ENCODE peak calls at places on chromosome 9, in seven cellular contexts. A is T-cell; G is germinal center; M is left cardiac atrium; H is right cardiac atrium; V is NCI-H1105; I is activated T-cell treated with anti-CD3 and anti-CD28 coated beads, Interleukin-2, amount 50 U/mL, for 4 hours. N is an unnamed sample.

GRCh38 chr9:123090198-123090896 is 56.9 kb downstream of the GPR21 start:
- DNase-seq in A (no peak), G (no peak), M (no peak), H (no peak), V (no peak), I (no peak), N (no peak)

GRCh38 chr9:108053555-108054061 is 564.0 kb upstream of the KLF4 start:
- DNase-seq in A (no peak), G (no peak), M (peak), H (peak), V (peak), I (no peak), N (peak)

GRCh38 chr9:110640736-110641135 is 27.9 kb upstream of the MUSK start:
- DNase-seq in A (no peak), G (no peak), M (no peak), H (no peak), V (no peak), I (no peak), N (no peak)

GRCh38 chr9:35669331-35670145 is 4.2 kb upstream of the CA9 start:
- DNase-seq in A (no peak), G (no peak), M (no peak), H (no peak), V (no peak), I (no peak), N (peak)

GRCh38 chr9:129177443-129177790 is 644 bp downstream of the IER5L start:
- DNase-seq in A (no peak), G (peak), M (no peak), H (no peak), V (no peak), I (no peak), N (no peak)

GRCh38 chr9:134643306-134643705 is 1.7 kb downstream of the COL5A1 start:
- DNase-seq in A (no peak), G (no peak), M (no peak), H (peak), V (no peak), I (no peak), N (peak)

GRCh38 chr9:15349892-15350761 is 43.1 kb upstream of the TTC39B start:
- DNase-seq in A (no peak), G (no peak), M (peak), H (no peak), V (peak), I (peak), N (peak)

GRCh38 chr9:18366184-18366583 is 107.8 kb upstream of the ADAMTSL1 start:
- DNase-seq in A (no peak), G (no peak), M (no peak), H (no peak), V (no peak), I (no peak), N (no peak)

GRCh38 chr9:76023715-76024195 is 133.3 kb downstream of the PCSK5 start:
- DNase-seq in A (peak), G (no peak), M (no peak), H (no peak), V (no peak), I (peak), N (no peak)

GRCh38 chr9:11319477-11320060 is 706.8 kb upstream of the PTPRD start:
- DNase-seq in A (no peak), G (no peak), M (no peak), H (no peak), V (peak), I (no peak), N (peak)

GRCh38 chr9:32422237-32422806 is 37.9 kb downstream of the ACO1 start:
- DNase-seq in A (no peak), G (no peak), M (no peak), H (no peak), V (no peak), I (no peak), N (no peak)

GRCh38 chr9:90766736-90767135 is 34.9 kb upstream of the SYK start:
- DNase-seq in A (no peak), G (no peak), M (no peak), H (no peak), V (no peak), I (no peak), N (no peak)

N was measured in fibroblast of lung.